ENCODE peak calls at places on chromosome 6, in seven cellular contexts. One of them, this sample, is unnamed.

GRCh38 chr6:21846541-21847451 is 253.2 kb downstream of the SOX4 start:
- DNase-seq in left ventricle myocardium superior: no peak
- DNase-seq in heart left ventricle: peak
- DNase-seq in pancreas: no peak
- DNase-seq in NCI-H1694: no peak
- DNase-seq in GM03348: no peak
- DNase-seq in WERI-Rb-1: peak
- DNase-seq in this sample: peak

GRCh38 chr6:19842030-19842429 is 4.9 kb downstream of the ID4 start:
- DNase-seq in NCI-H1694: no peak
- DNase-seq in WERI-Rb-1: no peak
- DNase-seq in pancreas: no peak
- DNase-seq in heart left ventricle: no peak
- DNase-seq in GM03348: no peak
- DNase-seq in left ventricle myocardium superior: no peak
- DNase-seq in this sample: no peak

GRCh38 chr6:162814417-162814988 is 86.7 kb downstream of the PACRG start:
- DNase-seq in pancreas: no peak
- DNase-seq in left ventricle myocardium superior: no peak
- DNase-seq in WERI-Rb-1: no peak
- DNase-seq in NCI-H1694: no peak
- DNase-seq in heart left ventricle: no peak
- DNase-seq in GM03348: no peak
- DNase-seq in this sample: no peak

GRCh38 chr6:87351583-87351982 is 7.0 kb downstream of the C6orf163 start:
- DNase-seq in heart left ventricle: no peak
- DNase-seq in GM03348: no peak
- DNase-seq in NCI-H1694: no peak
- DNase-seq in pancreas: no peak
- DNase-seq in WERI-Rb-1: no peak
- DNase-seq in left ventricle myocardium superior: no peak
- DNase-seq in this sample: no peak

GRCh38 chr6:32176476-32177181 is 745 bp upstream of the AGPAT1 start:
- DNase-seq in NCI-H1694: no peak
- DNase-seq in WERI-Rb-1: no peak
- DNase-seq in pancreas: no peak
- DNase-seq in heart left ventricle: no peak
- DNase-seq in left ventricle myocardium superior: no peak
- DNase-seq in GM03348: no peak
- DNase-seq in this sample: no peak

GRCh38 chr6:29702519-29703103 is 20.6 kb upstream of the HLA-F start:
- DNase-seq in pancreas: peak
- DNase-seq in NCI-H1694: peak
- DNase-seq in GM03348: peak
- DNase-seq in WERI-Rb-1: peak
- DNase-seq in left ventricle myocardium superior: peak
- DNase-seq in heart left ventricle: peak
- DNase-seq in this sample: peak

GRCh38 chr6:138562691-138563090 is 63.4 kb upstream of the NHSL1 start:
- DNase-seq in GM03348: no peak
- DNase-seq in NCI-H1694: no peak
- DNase-seq in heart left ventricle: no peak
- DNase-seq in left ventricle myocardium superior: no peak
- DNase-seq in WERI-Rb-1: no peak
- DNase-seq in pancreas: no peak
- DNase-seq in this sample: no peak

GRCh38 chr6:124052120-124052519 is 248.5 kb downstream of the NKAIN2 start:
- DNase-seq in pancreas: no peak
- DNase-seq in heart left ventricle: no peak
- DNase-seq in GM03348: no peak
- DNase-seq in WERI-Rb-1: no peak
- DNase-seq in NCI-H1694: no peak
- DNase-seq in left ventricle myocardium superior: no peak
- DNase-seq in this sample: no peak

This sample was measured in GM12865.